ENCODE peak calls at places on chromosome 13, in eight cellular contexts. C is pancreas; D is substantia nigra; H is GM23338; O is lower lobe of right lung; S is tibial nerve; U is CD8-positive, alpha-beta memory T cell; G is cardiac muscle cell. B is an unnamed sample.

GRCh38 chr13:93066187-93066586 is 160.4 kb upstream of the GPC6 start:
- DNase-seq in D (no peak), O (no peak), S (no peak), C (no peak), U (no peak), G (peak), H (no peak), B (no peak)

GRCh38 chr13:82480415-82480814 is 1401.9 kb downstream of the SLITRK1 start:
- DNase-seq in G (no peak), H (peak), U (no peak), D (no peak), O (no peak), C (no peak), S (no peak), B (no peak)

GRCh38 chr13:95137096-95137495 is 164.2 kb downstream of the ABCC4 start:
- DNase-seq in O (no peak), S (no peak), G (no peak), H (no peak), D (no peak), U (no peak), C (no peak), B (no peak)

GRCh38 chr13:63190219-63190618 is 1774.6 kb upstream of the PCDH20 start:
- DNase-seq in U (no peak), H (no peak), G (no peak), D (no peak), S (no peak), C (no peak), O (no peak), B (no peak)

GRCh38 chr13:49165798-49166752 is 54.1 kb upstream of the MLNR start:
- DNase-seq in C (no peak), S (no peak), H (no peak), U (no peak), G (peak), D (no peak), O (no peak), B (no peak)

GRCh38 chr13:40306817-40307216 is 359.6 kb downstream of the FOXO1 start:
- DNase-seq in H (no peak), O (no peak), D (no peak), S (no peak), U (no peak), G (no peak), C (no peak), B (no peak)

GRCh38 chr13:41295973-41296372 is 15.1 kb upstream of the NAA16 start:
- DNase-seq in G (no peak), C (no peak), D (no peak), H (no peak), O (no peak), S (no peak), U (no peak), B (no peak)

GRCh38 chr13:28313579-28313978 is 175.2 kb downstream of the PAN3 start:
- DNase-seq in S (no peak), H (peak), G (peak), U (no peak), D (no peak), C (no peak), O (no peak), B (no peak)

GRCh38 chr13:43369319-43369718 is 345.9 kb downstream of the DNAJC15 start:
- DNase-seq in U (no peak), S (no peak), G (no peak), O (no peak), D (no peak), H (no peak), C (no peak), B (no peak)
- H3K27ac ChIP-seq in U (no peak), S (no peak), G (no peak), O (no peak), D (no peak), H (no peak), C (no peak), B (no peak)

GRCh38 chr13:106497079-106497478 is 38.4 kb downstream of the EFNB2 start:
- DNase-seq in S (no peak), O (no peak), H (no peak), G (no peak), D (no peak), U (no peak), C (no peak), B (no peak)

GRCh38 chr13:106499113-106499512 is 36.3 kb downstream of the EFNB2 start:
- DNase-seq in U (no peak), G (no peak), C (no peak), D (no peak), H (no peak), S (no peak), O (no peak), B (no peak)

GRCh38 chr13:106498571-106498970 is 36.9 kb downstream of the EFNB2 start:
- DNase-seq in D (no peak), G (no peak), U (no peak), C (no peak), O (no peak), H (no peak), S (no peak), B (no peak)

GRCh38 chr13:106499905-106500304 is 35.6 kb downstream of the EFNB2 start:
- DNase-seq in U (no peak), S (no peak), D (no peak), O (no peak), C (no peak), H (no peak), G (peak), B (no peak)

GRCh38 chr13:106498158-106498557 is 37.3 kb downstream of the EFNB2 start:
- DNase-seq in O (no peak), H (no peak), S (no peak), G (no peak), D (no peak), U (no peak), C (no peak), B (no peak)
- H3K27ac ChIP-seq in O (peak), H (peak), S (peak), G (no peak), D (peak), U (no peak), C (no peak), B (no peak)

DNA sequence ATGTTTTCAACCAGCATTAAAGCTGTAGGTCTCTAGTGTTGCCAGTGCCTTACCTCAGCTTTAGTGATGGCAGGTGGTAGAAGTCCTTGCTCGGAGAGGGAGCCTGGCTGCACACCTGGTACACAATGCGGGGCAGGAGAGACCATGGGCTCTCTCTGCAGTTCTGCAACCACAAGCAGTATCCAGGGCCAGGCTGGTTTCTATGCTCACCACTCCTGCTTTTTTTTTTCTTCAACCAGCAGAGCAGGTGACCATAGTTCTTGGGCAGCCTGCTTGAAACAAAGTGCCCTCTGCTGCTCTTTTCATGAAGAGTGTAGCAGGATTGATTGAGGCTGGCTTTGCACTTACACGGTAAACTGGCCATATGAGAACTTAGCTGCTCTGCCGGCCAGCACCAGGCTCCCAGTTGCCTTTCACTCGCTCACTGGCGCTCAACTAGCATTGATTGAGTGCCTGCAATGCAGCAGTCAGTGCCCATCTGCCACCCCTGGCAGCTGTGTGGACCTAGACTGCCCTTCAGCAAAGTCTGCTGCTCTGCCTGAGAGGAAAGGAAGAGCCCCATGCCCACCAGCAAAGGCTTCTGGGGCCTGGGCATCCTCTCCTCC is 4.4 kb upstream of the CHAMP1 start:
- DNase-seq in O (no peak), G (no peak), S (no peak), D (no peak), H (peak), U (no peak), C (no peak), B (no peak)
- H3K27ac ChIP-seq in O (no peak), G (peak), S (no peak), D (no peak), H (no peak), U (no peak), C (no peak), B (no peak)

DNA sequence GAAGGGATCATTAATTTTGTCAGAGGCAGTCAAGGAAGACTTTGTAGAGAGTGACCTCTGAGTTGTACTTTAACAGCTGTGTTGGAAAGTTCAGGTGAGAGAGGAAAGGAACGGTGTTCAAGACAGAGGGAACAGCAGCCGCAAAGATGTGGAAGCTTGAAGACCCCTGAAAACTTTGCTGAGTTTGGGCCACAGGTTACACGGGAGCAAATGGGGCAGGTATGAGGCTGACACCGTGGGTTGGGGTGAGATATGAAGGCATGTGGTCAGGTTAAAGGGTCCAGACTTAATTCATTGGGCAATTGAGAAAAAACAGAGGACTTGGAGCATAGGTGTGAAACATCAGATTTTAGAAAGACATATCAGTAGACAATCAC is 72.0 kb upstream of the SERP2 start:
- DNase-seq in C (no peak), U (no peak), G (no peak), O (no peak), S (no peak), H (no peak), D (no peak), B (no peak)
- H3K27ac ChIP-seq in C (no peak), U (no peak), G (peak), O (peak), S (no peak), H (no peak), D (no peak), B (no peak)

GRCh38 chr13:51643882-51644281 is 59.6 kb downstream of the WDFY2 start:
- DNase-seq in G (peak), O (no peak), U (no peak), C (no peak), S (no peak), D (no peak), H (no peak), B (no peak)
- H3K27ac ChIP-seq in G (no peak), O (peak), U (peak), C (no peak), S (no peak), D (no peak), H (peak), B (peak)

DNA sequence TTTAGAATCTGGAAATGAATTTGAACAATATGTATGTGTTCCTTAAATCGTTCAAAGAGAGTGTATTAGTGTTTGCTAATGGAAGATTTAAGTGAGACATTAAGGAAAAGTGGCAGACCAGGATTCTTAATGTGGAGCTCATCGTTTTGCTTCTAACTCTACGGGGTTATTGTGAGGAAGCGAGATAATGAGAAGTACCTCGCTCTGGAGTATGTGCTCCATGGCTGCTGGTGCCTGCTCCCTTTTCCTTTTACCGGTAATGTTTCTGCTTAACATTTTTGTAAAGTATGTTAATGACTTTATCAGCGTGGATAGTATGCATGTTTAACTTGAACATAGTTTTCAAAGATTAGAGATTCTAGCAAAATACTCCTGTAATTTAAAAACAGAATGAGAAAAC is 13.7 kb downstream of the KLF5 start:
- DNase-seq in S (no peak), G (no peak), C (no peak), U (no peak), D (no peak), H (no peak), O (no peak), B (no peak)
- H3K27ac ChIP-seq in S (no peak), G (no peak), C (no peak), U (no peak), D (no peak), H (no peak), O (no peak), B (no peak)

DNA sequence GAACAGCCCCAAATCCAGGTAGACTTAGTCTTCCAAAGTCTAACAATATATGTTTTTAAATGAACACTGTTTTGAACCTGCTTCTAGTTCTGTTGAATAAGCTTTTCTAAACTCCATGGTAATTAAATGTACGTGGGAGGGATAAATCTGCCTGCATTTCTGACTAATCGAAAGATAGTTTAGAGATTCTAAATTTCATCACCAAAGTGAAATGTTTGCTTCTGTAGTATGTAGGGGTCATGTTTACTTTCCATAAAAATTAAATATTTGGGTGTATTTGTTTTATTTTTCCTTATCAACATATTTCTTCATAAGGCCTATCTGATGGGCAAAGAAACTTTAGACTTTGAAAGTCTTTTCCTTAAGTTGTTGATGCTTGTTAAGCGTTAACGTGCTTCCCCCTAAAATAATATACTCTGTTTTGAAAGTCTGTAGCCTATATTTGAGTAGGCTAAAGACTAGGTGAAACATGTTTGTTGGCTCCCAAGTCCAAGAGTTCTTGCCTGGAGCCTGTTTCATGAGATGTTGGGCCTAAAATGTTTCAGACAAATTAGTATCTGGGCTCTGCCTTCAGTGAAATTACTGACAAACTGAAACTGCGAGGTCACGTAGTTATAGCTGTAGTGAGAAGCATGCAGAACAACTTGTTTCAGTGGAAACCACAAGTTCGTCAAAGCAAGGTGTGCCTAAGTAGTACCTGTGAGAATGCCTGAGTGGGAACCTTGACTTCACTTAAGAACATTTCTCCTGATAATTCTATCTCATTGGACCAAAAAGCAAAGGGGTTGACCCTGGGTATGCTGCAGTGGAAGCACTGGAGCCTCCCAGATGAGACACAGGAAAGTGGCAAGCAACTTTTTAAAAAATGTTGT is 126.2 kb downstream of the LMO7 start:
- DNase-seq in U (peak), D (no peak), H (no peak), O (no peak), S (no peak), G (no peak), C (no peak), B (no peak)
- H3K27ac ChIP-seq in U (no peak), D (no peak), H (no peak), O (peak), S (peak), G (no peak), C (peak), B (peak)